ENCODE peak calls at places on chromosomes 3 and 15, in eight cellular contexts. Y is GM20000; G is kidney epithelial cell; T is T-cell; M is NCI-H446 treated with DMSO at 0.1 percent for 48 hours; R is activated naive CD8-positive, alpha-beta T cell treated with anti-CD3 and anti-CD28 coated beads, Interleukin-2, amount 50 U/mL, for 24 hours; Z is T-helper 17 cell; I is COR-L47. N is an unnamed sample.

GRCh38 chr3:177916461-177916860 is 619.8 kb upstream of the KCNMB2 start:
- DNase-seq in Z (no peak), G (no peak), M (no peak), Y (no peak), I (no peak), R (no peak), T (no peak), N (no peak)

GRCh38 chr3:141294300-141294699 is 62.7 kb downstream of the PXYLP1 start:
- DNase-seq in Y (no peak), I (no peak), Z (no peak), G (no peak), M (no peak), T (no peak), R (no peak), N (no peak)

GRCh38 chr15:70209499-70209898 is 111.8 kb upstream of the TLE3 start:
- DNase-seq in R (no peak), T (no peak), Z (no peak), G (no peak), I (no peak), Y (no peak), M (no peak), N (no peak)

GRCh38 chr3:145760036-145760435 is 400.9 kb downstream of the PLOD2 start:
- DNase-seq in Y (no peak), Z (no peak), T (no peak), M (no peak), I (no peak), G (no peak), R (no peak), N (no peak)

GRCh38 chr3:129315386-129315991 is 36.8 kb downstream of the HMCES start:
- DNase-seq in Z (peak; percentile 23), Y (peak; percentile 69), M (no peak), R (peak; percentile 35), T (peak; percentile 35), I (no peak), G (no peak), N (no peak)

GRCh38 chr15:100284701-100285100 is 57.1 kb downstream of the ADAMTS17 start:
- DNase-seq in R (no peak), M (no peak), I (no peak), Y (no peak), Z (no peak), T (no peak), G (no peak), N (no peak)

GRCh38 chr15:91552555-91552954 is 301.0 kb upstream of the SLCO3A1 start:
- DNase-seq in R (no peak), Z (no peak), Y (no peak), M (no peak), T (no peak), I (no peak), G (no peak), N (no peak)

GRCh38 chr3:136699271-136699828 is 52.8 kb downstream of the STAG1 start:
- DNase-seq in Y (no peak), R (no peak), G (no peak), I (no peak), Z (no peak), T (no peak), M (no peak), N (no peak)

GRCh38 chr15:44712108-44713005 is 1.0 kb downstream of the B2M start:
- DNase-seq in M (no peak), I (peak; percentile 55), Y (no peak), Z (peak; percentile 40), G (peak; percentile 29), T (peak; percentile 54), R (peak; percentile 62), N (no peak)

GRCh38 chr15:91142097-91142744 is 42.2 kb downstream of the SV2B start:
- DNase-seq in T (no peak), G (no peak), Y (peak; percentile 56), I (peak; percentile 6), R (no peak), M (no peak), Z (no peak), N (no peak)

GRCh38 chr3:81550415-81550814 is 211.0 kb downstream of the GBE1 start:
- DNase-seq in G (no peak), Y (no peak), R (no peak), M (no peak), I (no peak), Z (no peak), T (no peak), N (no peak)

GRCh38 chr15:74780983-74781672 is 752 bp upstream of the CSK start:
- DNase-seq in Z (no peak), R (peak; percentile 56), G (no peak), Y (no peak), T (peak; percentile 37), M (no peak), I (no peak), N (no peak)

GRCh38 chr3:122247087-122247824 is 63.8 kb downstream of the CASR start:
- DNase-seq in G (no peak), M (no peak), Y (no peak), R (no peak), T (no peak), I (no peak), Z (no peak), N (no peak)

GRCh38 chr15:98718426-98719168 is 70.3 kb downstream of the IGF1R start:
- DNase-seq in R (no peak), I (no peak), G (no peak), M (no peak), Z (no peak), T (no peak), Y (no peak), N (no peak)

GRCh38 chr3:33385423-33385822 is 54.8 kb downstream of the UBP1 start:
- DNase-seq in T (peak; percentile 9), M (no peak), Z (no peak), I (no peak), G (no peak), Y (no peak), R (peak; percentile 51), N (no peak)

N was measured in keratinocyte.